ENCODE peak calls at places on chromosomes 7 and 10, in nine cellular contexts. M is T-helper 2 cell, B is amniotic epithelial cell, X is nephron progenitor cell, A is DMS79, H is HTR-8/SVneo, R is HEK293T, T is NCI-H1048, L is Caki2. V is an unnamed sample.

GRCh38 chr7:7157177-7157886 is 25.0 kb upstream of the C1GALT1 start:
- DNase-seq in M (no peak), B (peak; percentile 77), X (no peak), A (no peak), H (no peak), R (no peak), T (no peak), L (no peak), V (peak; percentile 23)

GRCh38 chr10:70672165-70672992 is at the start of gene ADAMTS14:
- DNase-seq in M (no peak), B (no peak), X (peak; percentile 76), A (no peak), H (peak; percentile 49), R (peak; percentile 54), T (no peak), L (peak; percentile 43), V (peak; percentile 22)

GRCh38 chr10:63829020-63829419 is 307.8 kb downstream of the REEP3 start:
- DNase-seq in M (no peak), B (peak; percentile 49), X (no peak), A (no peak), H (no peak), R (no peak), T (no peak), L (no peak), V (no peak)

GRCh38 chr7:47293884-47294568 is 287.9 kb downstream of the TNS3 start:
- DNase-seq in M (no peak), B (peak; percentile 29), X (no peak), A (no peak), H (no peak), R (no peak), T (no peak), L (no peak), V (no peak)

GRCh38 chr10:101941871-101942270 is 98.3 kb upstream of the KCNIP2 start:
- DNase-seq in M (no peak), B (peak; percentile 69), X (no peak), A (no peak), H (no peak), R (no peak), T (no peak), L (no peak), V (no peak)

GRCh38 chr7:157080111-157080730 is 58.5 kb upstream of the UBE3C start:
- DNase-seq in M (no peak), B (no peak), X (no peak), A (no peak), H (no peak), R (no peak), T (no peak), L (no peak), V (no peak)

GRCh38 chr7:133054167-133054840 is 27.6 kb downstream of the CHCHD3 start:
- DNase-seq in M (no peak), B (no peak), X (no peak), A (no peak), H (no peak), R (no peak), T (no peak), L (no peak), V (no peak)

GRCh38 chr7:16594061-16594460 is 51.5 kb downstream of the ANKMY2 start:
- DNase-seq in M (no peak), B (no peak), X (no peak), A (no peak), H (peak; percentile 12), R (no peak), T (no peak), L (peak; percentile 16), V (no peak)

GRCh38 chr7:106100863-106101262 is 11.2 kb downstream of the SYPL1 start:
- DNase-seq in M (no peak), B (no peak), X (no peak), A (no peak), H (no peak), R (no peak), T (no peak), L (no peak), V (no peak)

GRCh38 chr10:75469018-75469616 is 37.7 kb downstream of the LRMDA start:
- DNase-seq in M (no peak), B (peak; percentile 95), X (no peak), A (no peak), H (peak; percentile 88), R (no peak), T (no peak), L (peak; percentile 54), V (no peak)

GRCh38 chr10:128047991-128048826 is 78.0 kb downstream of the MKI67 start:
- DNase-seq in M (no peak), B (peak; percentile 72), X (no peak), A (no peak), H (no peak), R (no peak), T (no peak), L (no peak), V (no peak)

GRCh38 chr7:157703534-157704195 is 366.9 kb downstream of the DNAJB6 start:
- DNase-seq in M (no peak), B (no peak), X (no peak), A (no peak), H (no peak), R (no peak), T (no peak), L (no peak), V (no peak)

GRCh38 chr10:63480237-63480636 is 14.5 kb upstream of the JMJD1C start:
- DNase-seq in M (no peak), B (no peak), X (no peak), A (no peak), H (no peak), R (no peak), T (no peak), L (no peak), V (no peak)

GRCh38 chr7:6691609-6692106 is 15.1 kb downstream of the ZNF12 start:
- DNase-seq in M (no peak), B (peak; percentile 58), X (no peak), A (no peak), H (no peak), R (no peak), T (no peak), L (peak; percentile 47), V (peak; percentile 57)

GRCh38 chr10:77578583-77579227 is 58.9 kb downstream of the KCNMA1 start:
- DNase-seq in M (no peak), B (peak; percentile 31), X (no peak), A (no peak), H (no peak), R (no peak), T (no peak), L (peak; percentile 66), V (no peak)

GRCh38 chr7:56083150-56083785 is 9.5 kb downstream of the PHKG1 start:
- DNase-seq in M (no peak), B (no peak), X (no peak), A (peak; percentile 62), H (no peak), R (no peak), T (no peak), L (no peak), V (no peak)

GRCh38 chr10:124711145-124711544 is 33.0 kb downstream of the FAM53B start:
- DNase-seq in M (no peak), B (no peak), X (no peak), A (no peak), H (no peak), R (no peak), T (no peak), L (no peak), V (peak; percentile 22)

GRCh38 chr10:69087600-69088470 is at the start of gene SRGN:
- DNase-seq in M (peak; percentile 55), B (peak; percentile 92), X (no peak), A (no peak), H (peak; percentile 65), R (no peak), T (no peak), L (peak; percentile 69), V (peak; percentile 86)

GRCh38 chr7:41189866-41190265 is 513.0 kb downstream of the INHBA start:
- DNase-seq in M (no peak), B (peak; percentile 97), X (no peak), A (no peak), H (peak; percentile 60), R (no peak), T (no peak), L (peak; percentile 79), V (no peak)

GRCh38 chr7:157609932-157610640 is 273.3 kb downstream of the DNAJB6 start:
- DNase-seq in M (no peak), B (no peak), X (no peak), A (no peak), H (no peak), R (no peak), T (no peak), L (no peak), V (no peak)

V was measured in erythroblast.